ENCODE peak calls at places on chromosomes 11 and 22, in seven cellular contexts. One of them, this sample, is unnamed.

GRCh38 chr11:9206496-9206895 is 58.7 kb downstream of the DENND5A start:
- DNase-seq in H9: no peak
- DNase-seq in mesendoderm: no peak
- DNase-seq in trophoblast cell: no peak
- DNase-seq in H1: no peak
- DNase-seq in IMR-90: peak; percentile 78
- DNase-seq in mesenchymal stem cell: peak; percentile 79
- DNase-seq in this sample: no peak

GRCh38 chr22:45889093-45889538 is 87.8 kb downstream of the WNT7B start:
- DNase-seq in H9: no peak
- DNase-seq in H1: no peak
- DNase-seq in mesendoderm: no peak
- DNase-seq in IMR-90: no peak
- DNase-seq in trophoblast cell: no peak
- DNase-seq in mesenchymal stem cell: no peak
- DNase-seq in this sample: no peak

GRCh38 chr22:42364641-42365336 is 67.4 kb downstream of the NFAM1 start:
- DNase-seq in IMR-90: peak; percentile 29
- DNase-seq in trophoblast cell: no peak
- DNase-seq in H1: no peak
- DNase-seq in mesendoderm: no peak
- DNase-seq in H9: no peak
- DNase-seq in mesenchymal stem cell: no peak
- DNase-seq in this sample: no peak

GRCh38 chr11:80282643-80283042 is 841.8 kb upstream of the TENM4 start:
- DNase-seq in H9: no peak
- DNase-seq in IMR-90: no peak
- DNase-seq in H1: no peak
- DNase-seq in mesenchymal stem cell: no peak
- DNase-seq in trophoblast cell: no peak
- DNase-seq in mesendoderm: peak; percentile 19
- DNase-seq in this sample: no peak

GRCh38 chr22:23058063-23058462 is 12.3 kb upstream of the GNAZ start:
- DNase-seq in H9: peak; percentile 22
- DNase-seq in mesenchymal stem cell: no peak
- DNase-seq in trophoblast cell: no peak
- DNase-seq in H1: peak; percentile 41
- DNase-seq in IMR-90: no peak
- DNase-seq in mesendoderm: no peak
- DNase-seq in this sample: no peak

GRCh38 chr11:6431861-6432260 is 8.9 kb downstream of the HPX start:
- DNase-seq in trophoblast cell: peak; percentile 93
- DNase-seq in H9: no peak
- DNase-seq in mesenchymal stem cell: peak; percentile 40
- DNase-seq in mesendoderm: peak; percentile 40
- DNase-seq in H1: no peak
- DNase-seq in IMR-90: peak; percentile 65
- DNase-seq in this sample: no peak

GRCh38 chr11:13875643-13876042 is 86.9 kb upstream of the SPON1 start:
- DNase-seq in mesenchymal stem cell: no peak
- DNase-seq in H9: no peak
- DNase-seq in mesendoderm: no peak
- DNase-seq in trophoblast cell: no peak
- DNase-seq in H1: no peak
- DNase-seq in IMR-90: no peak
- DNase-seq in this sample: peak; percentile 43

GRCh38 chr22:49548356-49549202 is 279.1 kb downstream of the BRD1 start:
- DNase-seq in IMR-90: no peak
- DNase-seq in H1: peak; percentile 76
- DNase-seq in H9: peak; percentile 71
- DNase-seq in mesendoderm: peak; percentile 62
- DNase-seq in trophoblast cell: no peak
- DNase-seq in mesenchymal stem cell: no peak
- DNase-seq in this sample: no peak

GRCh38 chr11:85685820-85686459 is at the start of gene CCDC89:
- DNase-seq in H9: no peak
- DNase-seq in mesenchymal stem cell: peak; percentile 62
- DNase-seq in H1: no peak
- DNase-seq in mesendoderm: peak; percentile 61
- DNase-seq in trophoblast cell: no peak
- DNase-seq in IMR-90: peak; percentile 99
- DNase-seq in this sample: no peak

GRCh38 chr11:1121343-1122331 is 36.1 kb upstream of the MUC5AC start:
- DNase-seq in mesenchymal stem cell: no peak
- DNase-seq in H9: no peak
- DNase-seq in H1: no peak
- DNase-seq in trophoblast cell: no peak
- DNase-seq in mesendoderm: no peak
- DNase-seq in IMR-90: peak; percentile 17
- DNase-seq in this sample: no peak

GRCh38 chr22:23521442-23522113 is 58.5 kb downstream of the IGLL1 start:
- DNase-seq in mesenchymal stem cell: peak; percentile 95
- DNase-seq in H9: peak; percentile 92
- DNase-seq in mesendoderm: peak; percentile 98
- DNase-seq in trophoblast cell: peak; percentile 94
- DNase-seq in IMR-90: peak; percentile 75
- DNase-seq in H1: peak; percentile 91
- DNase-seq in this sample: peak; percentile 93

GRCh38 chr11:96200243-96200642 is 142.8 kb downstream of the MAML2 start:
- DNase-seq in H1: no peak
- DNase-seq in mesendoderm: peak; percentile 55
- DNase-seq in mesenchymal stem cell: peak; percentile 90
- DNase-seq in H9: no peak
- DNase-seq in IMR-90: peak; percentile 89
- DNase-seq in trophoblast cell: peak; percentile 51
- DNase-seq in this sample: no peak

GRCh38 chr22:43014062-43014875 is 680 bp downstream of the PACSIN2 start:
- DNase-seq in mesendoderm: peak; percentile 65
- DNase-seq in H1: peak; percentile 75
- DNase-seq in mesenchymal stem cell: peak; percentile 55
- DNase-seq in IMR-90: no peak
- DNase-seq in H9: peak; percentile 56
- DNase-seq in trophoblast cell: peak; percentile 28
- DNase-seq in this sample: peak; percentile 54

GRCh38 chr11:96126917-96127595 is 203.1 kb upstream of the MTMR2 start:
- DNase-seq in H9: no peak
- DNase-seq in mesenchymal stem cell: no peak
- DNase-seq in H1: no peak
- DNase-seq in IMR-90: no peak
- DNase-seq in mesendoderm: no peak
- DNase-seq in trophoblast cell: no peak
- DNase-seq in this sample: no peak

GRCh38 chr11:9136731-9137130 is 45.3 kb upstream of the SCUBE2 start:
- DNase-seq in mesenchymal stem cell: no peak
- DNase-seq in mesendoderm: no peak
- DNase-seq in IMR-90: no peak
- DNase-seq in H9: no peak
- DNase-seq in H1: no peak
- DNase-seq in trophoblast cell: peak; percentile 24
- DNase-seq in this sample: no peak

GRCh38 chr11:19409307-19409706 is 168.6 kb upstream of the E2F8 start:
- DNase-seq in mesenchymal stem cell: no peak
- DNase-seq in H9: no peak
- DNase-seq in IMR-90: no peak
- DNase-seq in mesendoderm: no peak
- DNase-seq in H1: no peak
- DNase-seq in trophoblast cell: no peak
- DNase-seq in this sample: no peak

GRCh38 chr11:30333405-30333804 is 10.5 kb downstream of the ARL14EP start:
- DNase-seq in trophoblast cell: no peak
- DNase-seq in H1: no peak
- DNase-seq in mesenchymal stem cell: peak; percentile 14
- DNase-seq in mesendoderm: peak; percentile 34
- DNase-seq in IMR-90: no peak
- DNase-seq in H9: no peak
- DNase-seq in this sample: no peak

GRCh38 chr22:46001046-46001425 is 24.1 kb upstream of the WNT7B start:
- DNase-seq in H1: no peak
- DNase-seq in IMR-90: no peak
- DNase-seq in mesendoderm: no peak
- DNase-seq in H9: no peak
- DNase-seq in mesenchymal stem cell: no peak
- DNase-seq in trophoblast cell: no peak
- DNase-seq in this sample: no peak

GRCh38 chr22:46429327-46429853 is 93.9 kb downstream of the TRMU start:
- DNase-seq in trophoblast cell: no peak
- DNase-seq in H9: no peak
- DNase-seq in mesenchymal stem cell: no peak
- DNase-seq in mesendoderm: no peak
- DNase-seq in H1: no peak
- DNase-seq in IMR-90: no peak
- DNase-seq in this sample: no peak

GRCh38 chr11:64251986-64252837 is 882 bp downstream of the PLCB3 start:
- DNase-seq in IMR-90: no peak
- DNase-seq in mesenchymal stem cell: peak; percentile 51
- DNase-seq in trophoblast cell: no peak
- DNase-seq in H1: peak; percentile 68
- DNase-seq in mesendoderm: peak; percentile 54
- DNase-seq in H9: no peak
- DNase-seq in this sample: no peak

DNA sequence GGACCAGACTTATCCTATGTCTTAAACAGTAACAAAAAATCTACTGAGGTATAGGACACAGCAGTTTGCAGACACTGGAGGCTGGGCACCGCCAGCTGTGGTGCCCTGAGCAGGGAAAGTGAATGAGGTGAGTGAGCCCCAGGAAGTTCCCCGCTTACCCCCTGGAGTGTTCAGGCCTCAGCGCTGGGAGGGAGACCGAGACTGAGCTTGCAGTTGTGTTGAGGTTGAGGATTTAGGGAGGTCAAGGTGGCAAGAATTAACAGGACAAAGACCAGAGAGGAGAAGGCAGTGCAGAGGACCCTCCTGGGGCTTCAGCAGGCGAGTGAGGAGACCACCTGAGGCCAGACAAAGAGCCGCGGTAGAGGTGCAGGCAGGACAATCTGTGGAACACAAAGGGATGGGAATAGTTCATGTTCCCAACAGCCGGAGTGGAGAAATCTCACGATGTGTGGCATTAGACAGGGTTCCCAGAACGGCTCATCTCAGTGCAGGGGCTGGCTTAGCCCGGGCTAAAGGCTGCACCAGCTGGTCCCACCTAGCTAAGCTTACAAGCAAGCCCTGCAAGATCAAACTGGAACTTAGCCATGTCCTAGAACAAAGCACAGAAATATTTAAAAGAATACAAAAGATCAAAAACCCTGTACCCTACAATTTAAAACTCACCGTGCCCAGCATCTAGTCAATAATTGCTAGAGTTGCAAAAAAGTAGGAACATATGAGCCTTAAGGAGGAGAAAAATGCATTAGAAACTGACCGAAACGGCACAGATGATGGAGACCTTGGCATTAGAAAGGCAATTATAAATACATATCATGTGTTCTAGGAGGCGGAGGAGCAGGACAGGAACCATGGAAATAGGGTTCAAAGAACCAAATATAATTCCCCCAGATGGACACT is 47.4 kb upstream of the PITPNB start:
- DNase-seq in mesenchymal stem cell: no peak
- DNase-seq in trophoblast cell: no peak
- DNase-seq in IMR-90: no peak
- DNase-seq in mesendoderm: no peak
- DNase-seq in H9: no peak
- DNase-seq in H1: no peak
- DNase-seq in this sample: no peak
- H2BK5ac ChIP-seq in mesenchymal stem cell: no peak overlapping the region
- H2BK5ac ChIP-seq in trophoblast cell: no peak overlapping the region
- H2BK5ac ChIP-seq in IMR-90: no peak overlapping the region
- H2BK5ac ChIP-seq in mesendoderm: no peak overlapping the region
- H2BK5ac ChIP-seq in H9: no peak overlapping the region
- H2BK5ac ChIP-seq in H1: no peak overlapping the region
- H2BK5ac ChIP-seq in this sample: no peak overlapping the region

GRCh38 chr11:106076923-106077608 is at the start of gene KBTBD3:
- DNase-seq in mesenchymal stem cell: peak; percentile 99
- DNase-seq in H1: peak; percentile 94
- DNase-seq in H9: peak; percentile 99
- DNase-seq in trophoblast cell: peak; percentile 99
- DNase-seq in mesendoderm: peak; percentile 100
- DNase-seq in IMR-90: peak; percentile 99
- DNase-seq in this sample: peak; percentile 98
- H3K4me2 ChIP-seq in mesenchymal stem cell: peak within 1 kb of the TSS; percentile 81
- H3K4me2 ChIP-seq in H1: peak within 1 kb of the TSS; percentile 77
- H3K4me2 ChIP-seq in H9: peak within 1 kb of the TSS; percentile 84
- H3K4me2 ChIP-seq in trophoblast cell: peak within 1 kb of the TSS; percentile 87
- H3K4me2 ChIP-seq in mesendoderm: peak within 1 kb of the TSS; percentile 70
- H3K4me2 ChIP-seq in IMR-90: peak within 1 kb of the TSS; percentile 99
- H3K4me2 ChIP-seq in this sample: peak within 1 kb of the TSS; percentile 64

DNA sequence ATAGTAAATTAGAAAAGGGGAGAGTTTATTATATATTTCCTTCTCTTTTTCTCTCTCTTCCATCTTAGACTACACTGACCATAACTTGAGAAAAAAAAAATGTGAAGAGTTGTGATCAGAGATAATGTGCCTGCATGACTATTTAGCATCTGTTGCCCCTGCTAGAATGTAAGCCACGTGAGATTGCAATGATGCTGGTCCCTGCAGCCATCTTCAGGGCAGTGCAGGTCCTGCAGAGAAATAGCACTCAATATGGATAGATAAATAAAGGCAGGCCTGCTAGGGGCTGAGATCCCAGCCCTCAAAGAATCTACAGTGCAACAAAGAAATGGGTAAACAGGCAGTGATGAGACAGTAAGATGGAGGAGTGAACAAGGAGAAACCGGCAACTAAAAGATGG is 7.8 kb upstream of the DKK3 start:
- DNase-seq in H9: no peak
- DNase-seq in H1: no peak
- DNase-seq in IMR-90: no peak
- DNase-seq in mesenchymal stem cell: no peak
- DNase-seq in mesendoderm: no peak
- DNase-seq in trophoblast cell: peak; percentile 64
- DNase-seq in this sample: no peak
- H3K23ac ChIP-seq in H9: no peak overlapping the region
- H3K23ac ChIP-seq in H1: no peak overlapping the region
- H3K23ac ChIP-seq in IMR-90: no peak overlapping the region
- H3K23ac ChIP-seq in mesenchymal stem cell: no peak overlapping the region
- H3K23ac ChIP-seq in mesendoderm: no peak overlapping the region
- H3K23ac ChIP-seq in trophoblast cell: no peak overlapping the region
- H3K23ac ChIP-seq in this sample: no peak overlapping the region

GRCh38 chr11:119361056-119361787 is 14.7 kb upstream of the MFRP start:
- DNase-seq in mesendoderm: peak; percentile 95
- DNase-seq in H9: peak; percentile 82
- DNase-seq in IMR-90: peak; percentile 87
- DNase-seq in H1: no peak
- DNase-seq in mesenchymal stem cell: peak; percentile 87
- DNase-seq in trophoblast cell: peak; percentile 97
- DNase-seq in this sample: peak; percentile 62

GRCh38 chr11:119361961-119362725 is 15.6 kb upstream of the MFRP start:
- DNase-seq in mesendoderm: no peak
- DNase-seq in trophoblast cell: no peak
- DNase-seq in H1: no peak
- DNase-seq in IMR-90: no peak
- DNase-seq in H9: no peak
- DNase-seq in mesenchymal stem cell: peak; percentile 35
- DNase-seq in this sample: no peak

GRCh38 chr11:119357069-119357468 is 10.6 kb upstream of the MFRP start:
- DNase-seq in H9: no peak
- DNase-seq in H1: no peak
- DNase-seq in mesenchymal stem cell: no peak
- DNase-seq in IMR-90: no peak
- DNase-seq in trophoblast cell: no peak
- DNase-seq in mesendoderm: no peak
- DNase-seq in this sample: no peak

GRCh38 chr11:119356349-119357031 is 10.0 kb upstream of the MFRP start:
- DNase-seq in H9: peak; percentile 90
- DNase-seq in mesenchymal stem cell: peak; percentile 81
- DNase-seq in H1: peak; percentile 93
- DNase-seq in trophoblast cell: peak; percentile 60
- DNase-seq in mesendoderm: peak; percentile 90
- DNase-seq in IMR-90: peak; percentile 66
- DNase-seq in this sample: peak; percentile 72

GRCh38 chr11:119359365-119360229 is 13.1 kb upstream of the MFRP start:
- DNase-seq in trophoblast cell: no peak
- DNase-seq in IMR-90: no peak
- DNase-seq in H1: no peak
- DNase-seq in mesenchymal stem cell: no peak
- DNase-seq in mesendoderm: no peak
- DNase-seq in H9: peak; percentile 14
- DNase-seq in this sample: no peak
- H2BK5ac ChIP-seq in trophoblast cell: no peak overlapping the region
- H2BK5ac ChIP-seq in IMR-90: no peak overlapping the region
- H2BK5ac ChIP-seq in H1: no peak overlapping the region
- H2BK5ac ChIP-seq in mesenchymal stem cell: no peak overlapping the region
- H2BK5ac ChIP-seq in mesendoderm: no peak overlapping the region
- H2BK5ac ChIP-seq in H9: no peak overlapping the region
- H2BK5ac ChIP-seq in this sample: no peak overlapping the region